ENCODE peak calls at places on chromosome 22, in ten cellular contexts. V, B, P, O, S, L, K, I, J and D are unnamed samples.

GRCh38 chr22:29765905-29766631 is 739 bp downstream of the ZMAT5 start:
- DNase-seq in V (peak), B (no peak), P (peak), O (no peak), S (no peak), L (no peak), K (no peak), I (no peak), J (peak), D (no peak)

GRCh38 chr22:41768420-41768819 is 32.1 kb upstream of the CCDC134 start:
- DNase-seq in V (no peak), B (no peak), P (peak), O (no peak), S (no peak), L (no peak), K (no peak), I (no peak), J (no peak), D (peak)

GRCh38 chr22:50083462-50084081 is 1.7 kb downstream of the MLC1 start:
- DNase-seq in V (no peak), B (no peak), P (no peak), O (no peak), S (no peak), L (no peak), K (no peak), I (no peak), J (no peak), D (no peak)

GRCh38 chr22:43980579-43980978 is 25.3 kb downstream of the SAMM50 start:
- DNase-seq in V (no peak), B (no peak), P (no peak), O (no peak), S (no peak), L (no peak), K (no peak), I (no peak), J (no peak), D (no peak)

GRCh38 chr22:17764036-17764435 is 10.2 kb downstream of the BID start:
- DNase-seq in V (no peak), B (no peak), P (no peak), O (no peak), S (no peak), L (no peak), K (no peak), I (no peak), J (no peak), D (no peak)

GRCh38 chr22:45586651-45587405 is 84.1 kb downstream of the FBLN1 start:
- DNase-seq in V (no peak), B (no peak), P (no peak), O (no peak), S (no peak), L (no peak), K (no peak), I (no peak), J (no peak), D (no peak)

GRCh38 chr22:46149493-46149997 is 781 bp upstream of the PPARA start:
- DNase-seq in V (peak), B (peak), P (no peak), O (no peak), S (peak), L (no peak), K (no peak), I (peak), J (peak), D (peak)

GRCh38 chr22:23179381-23180294 is 671 bp upstream of the BCR start:
- DNase-seq in V (peak), B (peak), P (no peak), O (no peak), S (peak), L (no peak), K (peak), I (no peak), J (peak), D (no peak)

GRCh38 chr22:46055176-46055850 is 78.4 kb upstream of the WNT7B start:
- DNase-seq in V (no peak), B (no peak), P (no peak), O (peak), S (no peak), L (no peak), K (no peak), I (peak), J (no peak), D (no peak)

GRCh38 chr22:33519140-33519973 is 400.9 kb downstream of the LARGE1 start:
- DNase-seq in V (no peak), B (peak), P (no peak), O (peak), S (peak), L (peak), K (no peak), I (peak), J (peak), D (peak)

GRCh38 chr22:23010430-23010829 is 59.9 kb upstream of the GNAZ start:
- DNase-seq in V (no peak), B (no peak), P (no peak), O (no peak), S (no peak), L (no peak), K (no peak), I (no peak), J (no peak), D (no peak)

GRCh38 chr22:48306284-48306683 is 1521.4 kb downstream of the BRD1 start:
- DNase-seq in V (no peak), B (no peak), P (no peak), O (no peak), S (no peak), L (no peak), K (no peak), I (no peak), J (no peak), D (no peak)

GRCh38 chr22:42173183-42173926 is 42.7 kb upstream of the CYP2D6 start:
- DNase-seq in V (no peak), B (peak), P (no peak), O (no peak), S (no peak), L (no peak), K (no peak), I (no peak), J (no peak), D (no peak)

GRCh38 chr22:19576460-19577421 is 52.5 kb upstream of the CLDN5 start:
- DNase-seq in V (peak), B (peak), P (peak), O (peak), S (peak), L (no peak), K (no peak), I (no peak), J (peak), D (peak)

GRCh38 chr22:45783690-45784089 is 112.1 kb downstream of the ATXN10 start:
- DNase-seq in V (no peak), B (no peak), P (no peak), O (no peak), S (no peak), L (no peak), K (no peak), I (no peak), J (no peak), D (no peak)

GRCh38 chr22:22110548-22111266 is 128.1 kb upstream of the TOP3B start:
- DNase-seq in V (peak), B (peak), P (peak), O (peak), S (peak), L (no peak), K (no peak), I (peak), J (peak), D (peak)

GRCh38 chr22:47627561-47628253 is 865.3 kb downstream of the TBC1D22A start:
- DNase-seq in V (no peak), B (no peak), P (no peak), O (no peak), S (no peak), L (no peak), K (no peak), I (no peak), J (no peak), D (no peak)

GRCh38 chr22:50627452-50627913 is 469 bp downstream of the ARSA start:
- DNase-seq in V (peak), B (no peak), P (peak), O (no peak), S (peak), L (no peak), K (no peak), I (no peak), J (no peak), D (no peak)

GRCh38 chr22:37241351-37242142 is 2.5 kb downstream of the RAC2 start:
- DNase-seq in V (peak), B (no peak), P (no peak), O (no peak), S (no peak), L (no peak), K (no peak), I (no peak), J (peak), D (peak)

GRCh38 chr22:38148252-38148651 is 33.4 kb downstream of the PLA2G6 start:
- DNase-seq in V (no peak), B (peak), P (peak), O (peak), S (no peak), L (no peak), K (no peak), I (no peak), J (no peak), D (peak)

GRCh38 chr22:41766476-41766875 is 34.0 kb upstream of the CCDC134 start:
- DNase-seq in V (no peak), B (no peak), P (no peak), O (no peak), S (no peak), L (no peak), K (no peak), I (no peak), J (no peak), D (no peak)

GRCh38 chr22:20319041-20319744 is 667 bp downstream of the DGCR6L start:
- DNase-seq in V (no peak), B (peak), P (peak), O (no peak), S (no peak), L (no peak), K (no peak), I (peak), J (no peak), D (peak)

GRCh38 chr22:42396621-42397331 is 35.4 kb downstream of the NFAM1 start:
- DNase-seq in V (peak), B (no peak), P (no peak), O (no peak), S (no peak), L (no peak), K (no peak), I (no peak), J (no peak), D (no peak)

GRCh38 chr22:41286639-41287091 is 678 bp upstream of the RANGAP1 start:
- DNase-seq in V (peak), B (no peak), P (peak), O (peak), S (peak), L (no peak), K (no peak), I (no peak), J (peak), D (no peak)

GRCh38 chr22:29121124-29121523 is 48.3 kb downstream of the KREMEN1 start:
- DNase-seq in V (no peak), B (no peak), P (no peak), O (peak), S (no peak), L (no peak), K (no peak), I (no peak), J (no peak), D (peak)

GRCh38 chr22:23178512-23179254 is 1.6 kb upstream of the BCR start:
- DNase-seq in V (peak), B (peak), P (peak), O (peak), S (peak), L (no peak), K (no peak), I (peak), J (peak), D (no peak)

GRCh38 chr22:20652582-20652981 is 121.3 kb upstream of the SERPIND1 start:
- DNase-seq in V (no peak), B (no peak), P (no peak), O (no peak), S (no peak), L (no peak), K (no peak), I (no peak), J (no peak), D (no peak)

GRCh38 chr22:23183107-23183698 is 2.9 kb downstream of the BCR start:
- DNase-seq in V (peak), B (peak), P (peak), O (peak), S (peak), L (peak), K (peak), I (peak), J (no peak), D (peak)

GRCh38 chr22:31561970-31562369 is 65.6 kb downstream of the SFI1 start:
- DNase-seq in V (no peak), B (no peak), P (no peak), O (no peak), S (no peak), L (no peak), K (no peak), I (no peak), J (no peak), D (no peak)

GRCh38 chr22:24188705-24189248 is 7.5 kb downstream of the SUSD2 start:
- DNase-seq in V (no peak), B (no peak), P (no peak), O (no peak), S (no peak), L (no peak), K (no peak), I (no peak), J (no peak), D (no peak)

GRCh38 chr22:28544431-28544868 is 135.2 kb downstream of the TTC28 start:
- DNase-seq in V (no peak), B (no peak), P (peak), O (no peak), S (peak), L (no peak), K (no peak), I (no peak), J (no peak), D (peak)

GRCh38 chr22:27224485-27225364 is 567.3 kb downstream of the MIAT start:
- DNase-seq in V (no peak), B (peak), P (peak), O (peak), S (no peak), L (no peak), K (no peak), I (no peak), J (no peak), D (peak)

GRCh38 chr22:45268167-45268957 is 16.4 kb upstream of the UPK3A start:
- DNase-seq in V (peak), B (peak), P (peak), O (no peak), S (no peak), L (no peak), K (no peak), I (peak), J (no peak), D (no peak)

GRCh38 chr22:30116362-30117117 is 36.3 kb downstream of the HORMAD2 start:
- DNase-seq in V (no peak), B (peak), P (peak), O (peak), S (no peak), L (peak), K (no peak), I (peak), J (no peak), D (peak)

GRCh38 chr22:32103648-32104326 is 55.3 kb downstream of the C22orf42 start:
- DNase-seq in V (no peak), B (peak), P (peak), O (peak), S (no peak), L (no peak), K (no peak), I (no peak), J (no peak), D (peak)

GRCh38 chr22:24331468-24332440 is 61.1 kb downstream of the SPECC1L start:
- DNase-seq in V (no peak), B (peak), P (peak), O (peak), S (no peak), L (no peak), K (no peak), I (no peak), J (no peak), D (peak)